ENCODE peak calls at places on chromosomes 2 and 18, in four cellular contexts. O, C, Z and K are unnamed samples.

GRCh38 chr2:85753525-85754312 is at the start of gene ATOH8:
- DNase-seq in Z (peak; percentile 31), C (no peak), O (peak; percentile 95), K (peak; percentile 82)

GRCh38 chr2:11377915-11378649 is 33.6 kb upstream of the ROCK2 start:
- DNase-seq in O (no peak), Z (no peak), C (no peak), K (no peak)

GRCh38 chr2:178298785-178299212 is 104.5 kb downstream of the OSBPL6 start:
- DNase-seq in C (no peak), O (no peak), Z (peak; percentile 89), K (peak; percentile 46)

GRCh38 chr18:51195602-51196115 is 1.8 kb downstream of the MEX3C start:
- DNase-seq in Z (peak; percentile 75), C (peak; percentile 18), O (no peak), K (no peak)

GRCh38 chr2:24513672-24514071 is 22.6 kb downstream of the NCOA1 start:
- DNase-seq in O (no peak), Z (no peak), C (no peak), K (no peak)

GRCh38 chr2:236916181-236916580 is 169.5 kb upstream of the COPS8 start:
- DNase-seq in Z (no peak), C (no peak), O (no peak), K (no peak)

GRCh38 chr18:62566199-62566598 is 43.4 kb downstream of the ZCCHC2 start:
- DNase-seq in Z (no peak), C (peak; percentile 13), O (no peak), K (no peak)

GRCh38 chr2:16437189-16437588 is 228.4 kb downstream of the CYRIA start:
- DNase-seq in Z (no peak), C (no peak), O (no peak), K (no peak)

GRCh38 chr2:215950009-215950408 is 63.3 kb downstream of the MREG start:
- DNase-seq in Z (peak; percentile 60), O (no peak), C (peak; percentile 27), K (peak; percentile 25)

GRCh38 chr2:3728104-3729054 is 25.0 kb downstream of the DCDC2C start:
- DNase-seq in Z (peak; percentile 12), O (no peak), C (peak; percentile 65), K (peak; percentile 62)

GRCh38 chr2:30208453-30208852 is 22.9 kb upstream of the LBH start:
- DNase-seq in O (no peak), C (peak; percentile 44), Z (peak; percentile 39), K (peak; percentile 67)

GRCh38 chr18:50405582-50406271 is 30.9 kb downstream of the SKA1 start:
- DNase-seq in O (no peak), C (no peak), Z (no peak), K (no peak)

GRCh38 chr2:201127570-201127969 is 11.6 kb downstream of the CFLAR start:
- DNase-seq in C (no peak), O (no peak), Z (peak; percentile 69), K (peak; percentile 80)

GRCh38 chr2:112065966-112066365 is 10.9 kb downstream of the TMEM87B start:
- DNase-seq in Z (peak; percentile 45), O (no peak), C (no peak), K (peak; percentile 77)

GRCh38 chr2:69978157-69978904 is 16.9 kb upstream of the ASPRV1 start:
- DNase-seq in O (peak; percentile 84), C (no peak), Z (no peak), K (no peak)

GRCh38 chr18:28003451-28003850 is 173.5 kb downstream of the CDH2 start:
- DNase-seq in Z (peak; percentile 15), O (no peak), C (no peak), K (no peak)

GRCh38 chr2:17083902-17084301 is 418.3 kb upstream of the CYRIA start:
- DNase-seq in C (no peak), Z (no peak), O (no peak), K (peak; percentile 46)

GRCh38 chr2:71711470-71711857 is 258.1 kb downstream of the DYSF start:
- DNase-seq in C (no peak), Z (peak; percentile 3), O (no peak), K (peak; percentile 56)

GRCh38 chr18:6576706-6577375 is 152.7 kb upstream of the ARHGAP28 start:
- DNase-seq in C (no peak), O (no peak), Z (no peak), K (no peak)

GRCh38 chr2:27993950-27994728 is 103.6 kb downstream of the BABAM2 start:
- DNase-seq in Z (no peak), C (no peak), O (no peak), K (no peak)

GRCh38 chr2:116513991-116514390 is 1300.5 kb upstream of the DDX18 start:
- DNase-seq in Z (no peak), O (no peak), C (no peak), K (no peak)

GRCh38 chr2:112138143-112139032 is at the start of gene FBLN7:
- DNase-seq in C (no peak), Z (no peak), O (peak; percentile 77), K (peak; percentile 19)

GRCh38 chr2:191049728-191050639 is 36.0 kb upstream of the STAT1 start:
- DNase-seq in C (no peak), Z (no peak), O (no peak), K (peak; percentile 63)

GRCh38 chr18:37778417-37779165 is 213.0 kb upstream of the CELF4 start:
- DNase-seq in Z (peak; percentile 13), C (peak; percentile 13), O (peak; percentile 84), K (no peak)

GRCh38 chr2:182682210-182682609 is 33.8 kb upstream of the DNAJC10 start:
- DNase-seq in Z (no peak), O (no peak), C (no peak), K (no peak)
- H3K4me3 ChIP-seq in Z (no peak overlapping the region), O (no peak overlapping the region), C (no peak overlapping the region), K (no peak overlapping the region)

DNA sequence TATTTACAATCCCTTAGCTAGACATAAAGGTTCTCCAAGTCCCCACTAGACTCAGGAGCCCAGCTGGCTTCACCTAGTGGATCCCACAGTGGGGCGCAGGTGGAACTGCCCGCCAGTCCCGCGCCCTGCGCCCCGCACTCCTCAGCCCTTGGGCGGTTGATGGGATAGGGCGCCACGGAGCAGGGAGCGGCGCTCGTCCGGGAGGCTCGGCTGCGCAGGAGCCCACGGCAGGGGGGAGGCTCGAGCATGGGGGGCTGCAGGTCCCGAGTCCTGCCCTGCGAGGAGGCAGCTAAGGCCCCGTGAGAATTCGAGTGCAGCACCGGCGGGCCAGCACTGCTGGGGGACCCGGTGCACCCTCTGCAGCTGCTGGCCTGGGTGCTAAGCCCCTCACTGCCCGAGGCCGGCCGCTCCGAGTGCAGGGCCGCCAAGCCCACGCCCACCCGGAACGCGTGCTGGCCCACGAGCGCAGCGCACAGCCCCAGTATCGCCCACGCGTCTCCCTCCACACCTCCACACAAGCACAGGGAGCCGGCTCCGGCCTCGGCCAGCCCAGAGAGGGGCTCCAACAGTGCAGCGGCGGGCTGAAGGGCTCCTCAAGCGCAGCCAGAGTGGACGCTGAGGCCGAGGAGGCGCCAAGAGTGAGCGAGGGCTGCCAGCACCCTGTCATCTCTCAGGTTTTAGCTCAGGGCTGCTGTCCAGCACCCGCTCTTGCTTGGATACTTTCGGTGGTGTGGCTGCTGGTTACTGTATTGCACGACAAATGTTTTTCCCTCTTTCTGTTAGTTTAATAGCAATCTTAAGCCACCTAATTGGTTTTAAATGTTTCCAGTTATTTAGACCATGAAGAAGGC is 83.8 kb upstream of the LDLRAD4 start:
- DNase-seq in Z (no peak), O (peak; percentile 76), C (no peak), K (no peak)
- TF ChIP-seq CTCF in Z (no peak), O (no peak), C (no peak), K (no peak)

DNA sequence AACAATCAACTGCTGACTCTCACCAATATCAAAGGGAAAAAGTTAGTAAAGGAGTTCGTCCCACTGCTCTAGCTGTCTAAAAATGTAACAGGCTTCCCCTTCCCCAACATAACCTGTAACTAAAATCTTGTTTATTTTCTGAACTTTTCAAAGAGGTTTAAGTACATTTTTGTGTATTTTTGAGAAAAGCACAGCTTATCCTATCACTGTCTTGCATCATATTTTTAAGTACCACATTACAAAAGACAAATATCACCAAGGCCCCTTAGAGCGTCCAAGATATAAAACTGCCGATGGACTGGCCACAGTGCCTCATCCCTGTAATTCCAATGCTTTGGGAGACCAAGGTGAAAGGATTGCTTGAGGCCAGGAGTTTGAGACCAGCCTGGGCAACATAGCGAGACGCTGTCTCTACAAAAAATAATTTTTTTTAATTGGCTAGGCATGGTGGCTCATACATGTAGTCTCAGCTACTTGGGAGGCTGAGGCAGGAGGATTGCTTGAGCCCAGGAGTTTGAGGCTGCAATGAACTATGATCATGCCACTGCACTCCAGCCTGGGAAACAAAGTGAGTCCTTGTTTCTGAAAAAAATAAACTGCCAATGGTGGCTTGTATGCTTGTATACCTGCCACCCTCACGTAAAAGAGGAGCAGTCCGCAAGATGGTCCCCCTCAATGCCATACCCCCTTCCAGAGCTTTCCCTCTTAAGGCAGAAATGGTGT is 21.2 kb upstream of the LAPTM4A start:
- DNase-seq in C (no peak), O (no peak), Z (no peak), K (peak; percentile 35)
- H3K4me3 ChIP-seq in C (no peak overlapping the region), O (no peak overlapping the region), Z (no peak overlapping the region), K (peak overlapping the region; percentile 26)

DNA sequence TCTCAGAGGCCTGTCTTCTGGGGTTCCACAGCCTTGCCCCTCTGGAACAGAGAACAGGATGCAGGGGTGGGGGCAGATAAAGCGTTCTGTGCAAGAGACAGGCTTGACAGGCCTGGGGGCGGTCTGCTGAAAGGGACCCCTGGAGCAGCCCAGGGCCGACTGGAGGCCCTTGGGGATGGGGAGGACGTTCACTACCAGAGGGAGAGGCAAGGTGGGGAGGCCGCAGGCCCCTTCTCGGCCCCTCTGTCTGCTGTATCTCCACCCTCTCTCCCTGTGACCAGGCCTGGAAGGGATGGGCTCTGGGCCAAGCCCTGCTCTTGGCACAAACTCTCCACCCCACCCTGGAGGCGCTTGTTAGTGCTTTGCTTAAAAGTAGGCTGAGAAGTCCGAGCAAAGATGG is 27.3 kb upstream of the INHBB start:
- DNase-seq in Z (no peak), O (peak; percentile 59), C (no peak), K (no peak)
- TF ChIP-seq CTCF in Z (no peak), O (no peak), C (no peak), K (no peak)

DNA sequence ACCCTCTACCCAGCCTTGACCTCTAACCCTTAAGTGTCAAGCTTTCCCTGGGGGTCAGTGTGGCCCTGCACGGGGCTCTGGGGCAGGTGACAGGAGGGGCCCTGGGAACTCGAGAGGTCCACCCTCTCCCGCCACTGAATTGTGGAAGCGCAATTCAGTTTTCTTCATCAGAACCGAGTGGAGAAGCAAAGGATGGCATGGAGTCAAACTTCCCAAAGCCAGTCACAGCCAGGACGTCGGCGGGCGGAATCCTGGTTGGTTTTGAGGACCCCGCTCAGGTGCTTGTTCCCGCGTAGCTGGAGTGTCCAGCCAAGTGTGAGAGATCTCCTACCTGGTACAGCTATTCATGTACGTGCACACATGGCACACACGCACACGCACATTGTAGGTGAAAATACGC is 62.0 kb downstream of the MBP start:
- DNase-seq in Z (no peak), C (no peak), O (no peak), K (no peak)
- H3K4me3 ChIP-seq in Z (no peak overlapping the region), C (no peak overlapping the region), O (no peak overlapping the region), K (no peak overlapping the region)